ENCODE peak calls at places on chromosomes 12 and 14, in eight cellular contexts. W, R, B, S, I, A, D and G are unnamed samples.

GRCh38 chr14:105903971-105904370 is 377.6 kb downstream of the TMEM121 start:
- DNase-seq in W (no peak), R (no peak), B (no peak), S (no peak), I (no peak), A (no peak), D (no peak), G (no peak)

GRCh38 chr12:62260733-62261683 is 804 bp downstream of the USP15 start:
- DNase-seq in W (peak; percentile 28), R (peak; percentile 16), B (peak; percentile 23), S (peak; percentile 21), I (peak; percentile 45), A (no peak), D (no peak), G (peak; percentile 25)

GRCh38 chr14:20855652-20856291 is 35.4 kb upstream of the RNASE3 start:
- DNase-seq in W (peak; percentile 73), R (peak; percentile 61), B (peak; percentile 73), S (peak; percentile 69), I (peak; percentile 57), A (no peak), D (peak; percentile 18), G (no peak)

GRCh38 chr14:91511014-91511466 is 930 bp upstream of the PPP4R3A start:
- DNase-seq in W (peak; percentile 25), R (no peak), B (peak; percentile 15), S (peak; percentile 28), I (no peak), A (no peak), D (no peak), G (no peak)

GRCh38 chr12:67892289-67892688 is 97.0 kb upstream of the IFNG-AS1 start:
- DNase-seq in W (no peak), R (no peak), B (no peak), S (no peak), I (no peak), A (no peak), D (no peak), G (no peak)

GRCh38 chr14:64447890-64448667 is 17.2 kb upstream of the AKAP5 start:
- DNase-seq in W (no peak), R (no peak), B (no peak), S (no peak), I (no peak), A (no peak), D (no peak), G (no peak)

GRCh38 chr12:16474801-16475200 is 127.4 kb downstream of the MGST1 start:
- DNase-seq in W (no peak), R (no peak), B (no peak), S (no peak), I (no peak), A (no peak), D (no peak), G (no peak)

GRCh38 chr12:117282490-117282889 is 78.9 kb downstream of the NOS1 start:
- DNase-seq in W (no peak), R (no peak), B (no peak), S (no peak), I (no peak), A (no peak), D (no peak), G (no peak)

GRCh38 chr12:57450057-57450456 is 5.0 kb upstream of the INHBE start:
- DNase-seq in W (no peak), R (no peak), B (no peak), S (no peak), I (no peak), A (no peak), D (no peak), G (no peak)

GRCh38 chr12:57451233-57451778 is 3.8 kb upstream of the INHBE start:
- DNase-seq in W (no peak), R (no peak), B (no peak), S (no peak), I (no peak), A (no peak), D (no peak), G (no peak)

GRCh38 chr12:57452937-57453509 is 2.1 kb upstream of the INHBE start:
- DNase-seq in W (peak; percentile 88), R (peak; percentile 69), B (no peak), S (peak; percentile 65), I (peak; percentile 79), A (peak; percentile 89), D (peak; percentile 75), G (peak; percentile 65)

GRCh38 chr12:57454213-57454565 is 918 bp upstream of the INHBE start:
- DNase-seq in W (no peak), R (no peak), B (no peak), S (no peak), I (no peak), A (no peak), D (no peak), G (no peak)

DNA sequence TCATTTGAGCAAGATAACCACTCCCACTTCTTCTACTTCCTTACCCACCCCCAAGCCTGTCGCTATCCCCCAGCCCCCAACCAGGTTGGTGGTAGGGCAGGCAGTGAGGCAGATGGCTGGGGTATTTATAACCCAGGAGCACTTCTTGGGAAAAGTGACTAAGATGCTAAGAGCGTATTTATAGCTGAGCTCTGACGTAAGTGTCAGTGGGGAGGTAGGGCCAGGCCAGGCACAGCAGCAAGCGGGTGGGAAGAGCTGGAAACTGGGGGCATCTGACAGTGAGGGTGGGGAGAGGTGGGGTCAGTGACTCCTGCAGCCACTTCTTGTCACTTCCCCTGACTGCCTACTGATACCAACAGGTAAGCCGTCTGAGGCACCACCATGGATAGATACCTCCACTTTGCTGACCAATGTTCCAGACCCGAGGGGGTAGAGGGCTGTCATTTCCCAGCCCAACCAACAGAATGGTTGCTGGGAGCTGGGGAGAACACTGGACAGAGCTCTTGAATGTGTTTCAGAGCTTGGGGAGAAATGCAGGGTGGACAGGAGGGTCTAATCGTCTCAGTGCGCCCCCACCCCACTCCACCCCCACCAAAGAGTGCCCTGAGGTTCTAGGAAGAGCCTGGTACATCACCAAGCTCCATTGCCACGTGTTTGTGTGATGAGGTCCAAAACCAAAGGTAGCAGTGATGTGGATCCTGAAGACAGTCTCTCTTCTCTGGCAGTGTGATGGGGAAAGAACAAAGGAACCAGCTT is 2.7 kb upstream of the INHBE start:
- DNase-seq in W (no peak), R (no peak), B (no peak), S (no peak), I (no peak), A (no peak), D (no peak), G (peak; percentile 74)
- TF ChIP-seq POLR2A in W (no peak), R (no peak), B (no peak), S (no peak), I (no peak), A (no peak), D (no peak), G (peak; percentile 66)

DNA sequence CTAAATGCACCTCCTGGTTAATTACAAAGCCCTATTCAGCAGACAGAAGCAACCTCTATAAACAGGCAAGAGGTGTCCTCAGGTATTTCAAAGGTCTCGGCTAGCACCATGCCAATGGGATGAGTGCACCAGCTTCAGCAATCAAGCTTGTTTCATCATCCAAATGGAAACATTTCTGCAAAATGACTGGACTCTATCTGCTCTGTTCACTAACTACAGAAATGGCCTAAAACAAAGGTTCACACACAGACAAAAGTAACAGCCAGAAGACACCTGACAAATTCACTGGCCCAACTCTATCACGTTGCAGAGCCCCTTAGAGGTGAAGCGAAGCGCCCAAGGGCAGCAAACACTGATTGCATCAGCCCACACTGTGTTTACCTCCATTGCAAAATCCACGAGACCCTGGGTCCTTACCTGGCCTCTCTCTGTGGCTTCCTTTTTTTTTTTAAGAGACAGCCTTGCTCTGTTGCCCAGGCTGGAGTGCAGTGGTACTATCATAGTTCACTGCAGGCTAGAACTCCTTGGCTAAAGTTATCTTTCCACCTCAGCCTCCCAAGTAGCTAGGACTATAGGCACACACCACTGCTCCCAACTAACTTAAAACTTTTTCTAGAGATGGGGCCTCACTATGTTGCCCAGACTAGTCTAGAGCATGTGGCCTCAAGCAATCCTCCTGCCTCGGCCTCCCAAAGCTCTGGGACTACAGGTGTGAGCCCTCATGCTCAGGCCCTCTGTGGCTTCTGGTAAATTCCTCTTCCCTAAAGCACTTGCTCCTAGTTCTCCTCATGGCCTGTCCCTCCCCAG is 8.5 kb upstream of the SYNE3 start:
- DNase-seq in W (no peak), R (no peak), B (peak; percentile 41), S (no peak), I (no peak), A (no peak), D (no peak), G (no peak)
- H3K4me1 ChIP-seq in W (no peaks in the 10 kb centered on the region), R (peaks cover 7% of the 10 kb centered on the region), B (peaks cover 58% of the 10 kb centered on the region), S (peaks cover 35% of the 10 kb centered on the region), I (peaks cover 13% of the 10 kb centered on the region), A (no peaks in the 10 kb centered on the region), D (peaks cover 8% of the 10 kb centered on the region), G (peaks cover 48% of the 10 kb centered on the region)

GRCh38 chr12:76713986-76714385 is 49.9 kb upstream of the ZDHHC17 start:
- DNase-seq in W (no peak), R (no peak), B (no peak), S (no peak), I (no peak), A (no peak), D (no peak), G (no peak)

GRCh38 chr12:76711241-76711640 is 52.7 kb upstream of the ZDHHC17 start:
- DNase-seq in W (no peak), R (no peak), B (no peak), S (no peak), I (no peak), A (no peak), D (no peak), G (no peak)

GRCh38 chr12:76714861-76715260 is 49.1 kb upstream of the ZDHHC17 start:
- DNase-seq in W (no peak), R (no peak), B (no peak), S (no peak), I (no peak), A (no peak), D (no peak), G (no peak)

GRCh38 chr12:76714415-76714814 is 49.5 kb upstream of the ZDHHC17 start:
- DNase-seq in W (no peak), R (no peak), B (no peak), S (no peak), I (no peak), A (no peak), D (no peak), G (no peak)

DNA sequence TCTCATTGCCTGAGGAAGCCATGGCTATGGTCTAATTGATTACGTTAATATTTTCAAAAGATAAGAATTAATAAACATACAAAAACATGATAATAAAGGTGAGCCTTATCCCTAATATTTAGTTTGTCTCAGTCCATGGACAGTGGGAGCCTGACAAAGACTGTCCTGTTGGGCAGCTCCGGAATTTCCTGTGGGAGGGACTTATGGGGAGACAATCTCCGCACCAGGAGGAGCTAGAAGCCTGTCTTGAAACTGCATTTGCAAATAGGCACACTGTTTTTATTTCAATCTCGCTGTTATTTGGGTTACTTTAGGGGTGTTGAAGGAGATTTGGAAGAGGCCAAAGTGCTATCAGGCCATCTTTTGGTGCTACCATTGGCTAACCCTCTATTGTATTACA is 50.8 kb upstream of the ZDHHC17 start:
- DNase-seq in W (no peak), R (no peak), B (no peak), S (no peak), I (no peak), A (no peak), D (no peak), G (no peak)
- TF ChIP-seq CTCF in W (no peak), R (no peak), B (no peak), S (no peak), I (no peak), A (no peak), D (no peak), G (no peak)

GRCh38 chr12:52062167-52063080 is 7.4 kb upstream of the ATG101 start:
- DNase-seq in W (no peak), R (no peak), B (no peak), S (no peak), I (no peak), A (peak; percentile 76), D (no peak), G (no peak)

GRCh38 chr12:52063081-52063985 is 6.4 kb upstream of the ATG101 start:
- DNase-seq in W (no peak), R (no peak), B (no peak), S (no peak), I (no peak), A (peak; percentile 78), D (peak; percentile 37), G (no peak)

GRCh38 chr12:52061470-52062166 is 8.2 kb upstream of the ATG101 start:
- DNase-seq in W (no peak), R (no peak), B (no peak), S (no peak), I (no peak), A (peak; percentile 82), D (no peak), G (no peak)

GRCh38 chr12:52066346-52067080 is 3.3 kb upstream of the ATG101 start:
- DNase-seq in W (no peak), R (no peak), B (no peak), S (no peak), I (no peak), A (no peak), D (no peak), G (no peak)

DNA sequence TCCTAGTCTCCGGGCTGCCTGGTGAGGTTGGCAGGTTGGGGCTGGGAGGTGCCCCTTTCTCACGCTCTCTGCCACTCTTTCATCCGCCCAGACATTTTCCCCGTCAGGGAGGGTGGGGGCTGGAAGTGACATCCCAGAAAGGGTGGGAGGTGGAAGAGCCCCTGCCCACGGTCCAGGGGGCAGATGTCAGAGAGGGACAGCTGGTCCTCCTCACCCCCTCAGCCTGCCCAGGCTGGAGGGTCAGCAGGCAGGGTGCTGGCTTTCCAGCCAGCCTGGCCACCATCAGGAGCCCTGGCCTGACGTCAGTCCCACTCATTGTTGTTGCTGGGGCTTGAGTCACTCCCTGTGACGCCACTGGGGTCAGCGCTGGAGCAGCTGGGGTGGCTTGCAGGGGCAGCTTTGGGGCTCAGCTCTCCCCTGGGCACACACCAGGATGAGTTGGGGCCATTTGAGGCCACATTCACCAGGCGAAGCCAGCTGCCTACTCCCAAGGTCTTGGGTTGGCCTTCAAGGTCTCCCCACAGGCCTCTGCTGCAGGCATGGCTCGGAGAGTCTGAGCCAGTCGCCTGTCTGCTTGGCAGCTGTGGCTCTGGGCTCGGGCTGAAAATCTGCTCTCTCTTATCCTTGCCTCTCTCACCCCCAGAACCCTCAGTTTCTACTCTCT is 5.7 kb upstream of the ATG101 start:
- DNase-seq in W (no peak), R (no peak), B (no peak), S (no peak), I (peak; percentile 39), A (peak; percentile 90), D (peak; percentile 56), G (peak; percentile 72)
- TF ChIP-seq POLR2A in W (no peak), R (no peak), B (no peak), S (no peak), I (no peak), A (no peak), D (no peak), G (peak; percentile 41)